ENCODE peak calls at places on chromosomes 5 and 9, in six cellular contexts. K is MM.1S, T is stomach, C is mammary epithelial cell, B is cardiac muscle cell, U is transverse colon. Q is an unnamed sample.

GRCh38 chr9:79583957-79584654 is 12.3 kb downstream of the TLE4 start:
- DNase-seq in K (no peak), T (no peak), C (no peak), B (no peak), U (peak; percentile 31), Q (peak; percentile 18)

GRCh38 chr9:135536166-135536565 is 9.8 kb upstream of the OBP2A start:
- DNase-seq in K (peak; percentile 44), T (peak; percentile 10), C (no peak), B (peak; percentile 85), U (no peak), Q (no peak)

GRCh38 chr9:22124263-22125011 is 115.3 kb upstream of the CDKN2B start:
- DNase-seq in K (no peak), T (peak; percentile 33), C (peak; percentile 56), B (no peak), U (peak; percentile 35), Q (no peak)

GRCh38 chr5:174173766-174174165 is 128.3 kb downstream of the NSG2 start:
- DNase-seq in K (no peak), T (no peak), C (no peak), B (no peak), U (no peak), Q (no peak)

GRCh38 chr5:195401-196160 is 4.3 kb downstream of the LRRC14B start:
- DNase-seq in K (no peak), T (no peak), C (no peak), B (no peak), U (no peak), Q (no peak)

GRCh38 chr5:178293400-178293799 is 60.8 kb upstream of the PHYKPL start:
- DNase-seq in K (no peak), T (no peak), C (no peak), B (no peak), U (no peak), Q (peak; percentile 4)

GRCh38 chr5:115815693-115816225 is 700 bp downstream of the CDO1 start:
- DNase-seq in K (no peak), T (no peak), C (no peak), B (peak; percentile 14), U (no peak), Q (no peak)

GRCh38 chr5:57219386-57219785 is 45.5 kb downstream of the GPBP1 start:
- DNase-seq in K (peak; percentile 16), T (no peak), C (no peak), B (no peak), U (no peak), Q (no peak)

GRCh38 chr5:107930092-107930491 is 259.4 kb upstream of the EFNA5 start:
- DNase-seq in K (no peak), T (no peak), C (no peak), B (no peak), U (no peak), Q (no peak)

GRCh38 chr5:1782385-1783213 is 17.0 kb downstream of the MRPL36 start:
- DNase-seq in K (no peak), T (no peak), C (no peak), B (no peak), U (no peak), Q (no peak)

GRCh38 chr9:131277673-131278420 is 1.5 kb upstream of the FAM78A start:
- DNase-seq in K (peak; percentile 81), T (peak; percentile 70), C (peak; percentile 60), B (peak; percentile 87), U (peak; percentile 80), Q (peak; percentile 87)
- H3K27ac ChIP-seq in K (no peak overlapping the region), T (peak overlapping the region; percentile 76), C (no peak overlapping the region), B (peak overlapping the region; percentile 92), U (peak overlapping the region; percentile 81), Q (peak overlapping the region; percentile 98)

GRCh38 chr9:15155826-15156225 is 151.2 kb downstream of the TTC39B start:
- DNase-seq in K (no peak), T (no peak), C (no peak), B (peak; percentile 54), U (no peak), Q (no peak)
- H3K4me1 ChIP-seq in K (no peaks in the 10 kb centered on the region), T (no peaks in the 10 kb centered on the region), C (peaks cover 6% of the 10 kb centered on the region), B (peaks cover 17% of the 10 kb centered on the region), U (no peaks in the 10 kb centered on the region), Q (peaks cover 49% of the 10 kb centered on the region)

DNA sequence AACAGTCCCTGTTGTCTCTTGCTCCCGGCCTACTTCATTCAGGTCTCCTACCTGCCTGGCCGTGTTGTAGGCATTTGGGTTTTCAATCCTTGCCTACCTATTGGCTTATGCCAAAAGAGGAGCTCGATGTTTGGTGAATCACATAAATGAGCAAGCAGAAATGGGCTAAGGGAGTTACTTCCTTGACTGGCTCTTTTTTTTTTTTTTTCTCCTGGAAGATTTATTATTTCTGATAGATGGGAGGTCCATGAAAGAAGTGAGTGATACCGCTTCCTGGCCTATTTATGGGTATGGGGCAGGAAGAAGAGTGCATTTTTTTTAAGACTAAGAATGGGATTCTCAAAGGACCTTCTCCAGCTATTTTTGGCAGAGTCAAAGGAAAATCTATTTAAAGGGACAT is 294.0 kb downstream of the ARHGAP26 start:
- DNase-seq in K (no peak), T (no peak), C (peak; percentile 46), B (peak; percentile 60), U (no peak), Q (no peak)
- H3K27ac ChIP-seq in K (no peak overlapping the region), T (peak overlapping the region; percentile 77), C (no peak overlapping the region), B (peak overlapping the region; percentile 78), U (peak overlapping the region; percentile 54), Q (peak overlapping the region; percentile 85)

GRCh38 chr9:130024597-130024994 is 18.4 kb downstream of the FNBP1 start:
- DNase-seq in K (no peak), T (no peak), C (peak; percentile 73), B (no peak), U (no peak), Q (no peak)
- H3K4me1 ChIP-seq in K (peaks cover 11% of the 10 kb centered on the region), T (peaks cover 16% of the 10 kb centered on the region), C (no peaks in the 10 kb centered on the region), B (peaks cover 5% of the 10 kb centered on the region), U (peaks cover 18% of the 10 kb centered on the region), Q (peaks cover 7% of the 10 kb centered on the region)

GRCh38 chr5:145223582-145223981 is 611.6 kb downstream of the PRELID2 start:
- DNase-seq in K (no peak), T (no peak), C (no peak), B (no peak), U (no peak), Q (no peak)
- H3K27ac ChIP-seq in K (no peak overlapping the region), T (no peak overlapping the region), C (no peak overlapping the region), B (no peak overlapping the region), U (no peak overlapping the region), Q (no peak overlapping the region)

Q was measured in heart right ventricle.